ENCODE peak calls at places on chromosomes 4 and X, in eight cellular contexts. W is stomach, T is A549, Q is upper lobe of left lung, K is breast epithelium, Z is Peyer's patch, R is thyroid gland, J is sigmoid colon. P is an unnamed sample.

GRCh38 chr4:157700898-157701694 is 471.7 kb downstream of the GASK1B start:
- DNase-seq in W (no peak), T (no peak), Q (no peak), K (no peak), Z (no peak), R (no peak), J (no peak), P (no peak)

GRCh38 chr4:171561419-171561818 is 251.8 kb upstream of the GALNTL6 start:
- DNase-seq in W (no peak), T (no peak), Q (no peak), K (no peak), Z (no peak), R (no peak), J (no peak), P (no peak)

GRCh38 chrX:50081282-50081955 is 119.4 kb downstream of the AKAP4 start:
- DNase-seq in W (peak), T (no peak), Q (no peak), K (no peak), Z (peak), R (peak), J (no peak), P (peak)

GRCh38 chrX:100449696-100450606 is 39.9 kb upstream of the PCDH19 start:
- DNase-seq in W (no peak), T (no peak), Q (peak), K (no peak), Z (no peak), R (no peak), J (no peak), P (peak)

GRCh38 chr4:121696140-121696640 is 590 bp downstream of the ANXA5 start:
- DNase-seq in W (peak), T (no peak), Q (peak), K (peak), Z (peak), R (peak), J (peak), P (peak)

GRCh38 chr4:126028871-126029270 is 714.1 kb downstream of the FAT4 start:
- DNase-seq in W (no peak), T (no peak), Q (no peak), K (no peak), Z (no peak), R (no peak), J (no peak), P (no peak)

GRCh38 chr4:17310269-17310652 is 201.6 kb downstream of the QDPR start:
- DNase-seq in W (no peak), T (no peak), Q (no peak), K (no peak), Z (no peak), R (no peak), J (no peak), P (no peak)

GRCh38 chr4:158566860-158567259 is 45.2 kb downstream of the RXFP1 start:
- DNase-seq in W (no peak), T (no peak), Q (peak), K (no peak), Z (no peak), R (no peak), J (no peak), P (no peak)

GRCh38 chr4:16457944-16458343 is 231.7 kb upstream of the TAPT1 start:
- DNase-seq in W (no peak), T (no peak), Q (no peak), K (no peak), Z (no peak), R (no peak), J (no peak), P (no peak)

GRCh38 chr4:76639292-76639691 is 204.3 kb downstream of the SHROOM3 start:
- DNase-seq in W (no peak), T (no peak), Q (no peak), K (no peak), Z (no peak), R (peak), J (no peak), P (no peak)

GRCh38 chr4:174490356-174490969 is 31.8 kb downstream of the HPGD start:
- DNase-seq in W (no peak), T (peak), Q (no peak), K (no peak), Z (no peak), R (no peak), J (no peak), P (no peak)

DNA sequence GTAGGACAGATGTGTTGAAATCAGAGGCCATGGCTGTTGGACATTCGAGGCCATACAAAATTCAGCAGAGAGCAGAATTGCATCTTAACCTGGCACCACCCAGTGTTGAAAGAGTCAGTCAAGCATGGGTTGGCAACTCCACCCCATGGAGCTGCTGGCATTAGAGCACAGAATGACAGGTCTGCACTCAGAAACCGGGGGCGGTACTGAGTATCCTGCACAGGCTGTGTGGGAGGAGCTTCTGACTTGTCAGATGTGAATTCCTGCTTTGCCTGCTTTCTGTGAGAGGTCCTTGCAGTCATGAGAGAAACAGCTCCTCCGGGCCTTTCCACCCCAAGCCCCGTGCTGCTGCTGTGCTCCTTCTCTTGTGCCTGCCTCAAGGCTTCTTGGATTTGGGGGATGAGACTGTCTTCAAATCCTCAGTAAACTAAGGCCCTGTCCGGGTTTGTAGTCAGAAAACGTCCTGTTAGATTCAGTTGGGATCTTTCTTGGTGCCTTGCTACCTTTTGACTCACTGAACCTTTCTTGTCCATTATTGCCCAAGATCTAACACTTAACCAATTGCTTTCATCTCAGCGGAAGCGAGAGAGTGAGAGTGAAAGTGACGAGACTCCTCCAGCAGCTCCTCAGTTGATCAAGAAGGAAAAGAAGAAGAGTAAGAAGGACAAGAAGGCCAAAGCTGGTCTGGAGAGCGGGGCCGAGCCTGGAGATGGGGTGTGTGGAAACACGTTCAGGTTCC is 13.1 kb downstream of the DKC1 start:
- DNase-seq in W (no peak), T (no peak), Q (no peak), K (no peak), Z (no peak), R (peak), J (no peak), P (no peak)
- TF ChIP-seq POLR2A in W (no peak), T (no peak), Q (no peak), K (no peak), Z (no peak), R (peak), J (no peak), P (no peak)

DNA sequence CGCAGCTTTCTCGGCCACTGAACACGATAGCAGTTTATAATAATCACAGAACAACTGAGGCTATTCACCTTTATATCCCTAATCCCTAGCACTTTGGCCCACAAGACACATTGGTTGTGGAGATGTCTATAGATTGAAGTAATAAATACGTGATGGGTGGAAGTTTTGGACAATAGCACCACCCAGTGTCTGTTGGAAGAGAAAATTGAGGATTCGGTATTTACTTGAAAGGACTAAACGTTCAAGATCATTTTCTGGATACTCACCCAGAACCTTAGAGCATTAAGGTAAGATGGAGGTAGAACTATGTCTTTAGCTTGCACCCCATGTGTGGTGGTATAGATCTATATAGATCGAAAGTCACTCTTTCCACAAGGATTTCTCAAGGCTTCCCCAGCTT is 792 bp upstream of the TMSB15A start:
- DNase-seq in W (no peak), T (no peak), Q (no peak), K (no peak), Z (no peak), R (no peak), J (no peak), P (no peak)
- TF ChIP-seq CTCF in W (no peak), T (peak), Q (no peak), K (no peak), Z (no peak), R (no peak), J (no peak), P (no peak)

DNA sequence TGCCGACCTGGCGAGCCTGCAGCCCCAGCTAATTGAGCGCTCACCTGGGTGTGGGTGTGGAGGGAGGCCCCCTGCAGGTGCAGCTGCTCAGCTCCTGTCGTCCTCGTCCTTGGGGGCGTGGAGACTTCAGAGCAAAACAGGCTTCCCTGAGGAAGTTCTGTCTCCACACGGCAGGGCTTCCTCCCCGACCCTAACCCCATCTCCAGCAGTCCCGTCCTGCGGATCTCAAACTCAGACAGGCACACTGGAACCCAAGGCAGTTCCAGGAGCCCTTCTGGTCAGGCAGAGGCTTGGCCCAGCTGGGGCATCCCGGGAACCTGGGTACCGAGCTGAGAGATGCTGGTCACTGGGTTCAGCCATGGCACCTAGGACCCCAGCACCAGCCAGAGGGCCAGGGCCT is 24.4 kb downstream of the TACC3 start:
- DNase-seq in W (no peak), T (no peak), Q (peak), K (no peak), Z (no peak), R (no peak), J (no peak), P (no peak)
- TF ChIP-seq POLR2A in W (no peak), T (no peak), Q (no peak), K (no peak), Z (no peak), R (no peak), J (no peak), P (no peak)

GRCh38 chr4:106036334-106036733 is 141.1 kb downstream of the NPNT start:
- DNase-seq in W (no peak), T (no peak), Q (no peak), K (no peak), Z (no peak), R (no peak), J (no peak), P (no peak)

GRCh38 chr4:106038012-106038411 is 142.7 kb downstream of the NPNT start:
- DNase-seq in W (no peak), T (no peak), Q (no peak), K (no peak), Z (no peak), R (no peak), J (no peak), P (no peak)

GRCh38 chr4:106038908-106039307 is 143.6 kb downstream of the NPNT start:
- DNase-seq in W (no peak), T (no peak), Q (no peak), K (no peak), Z (no peak), R (no peak), J (no peak), P (no peak)

GRCh38 chr4:106035204-106035603 is 139.9 kb downstream of the NPNT start:
- DNase-seq in W (no peak), T (no peak), Q (no peak), K (no peak), Z (no peak), R (no peak), J (no peak), P (no peak)

GRCh38 chr4:106036848-106037247 is 141.6 kb downstream of the NPNT start:
- DNase-seq in W (no peak), T (no peak), Q (no peak), K (no peak), Z (no peak), R (no peak), J (no peak), P (no peak)
- TF ChIP-seq CTCF in W (no peak), T (no peak), Q (no peak), K (no peak), Z (no peak), R (no peak), J (no peak), P (no peak)